ENCODE peak calls at places on chromosomes 5 and 9, in nine cellular contexts. One of them, this sample, is unnamed.

GRCh38 chr9:93660647-93661046 is 84.3 kb downstream of the PHF2 start:
- DNase-seq in H7: no peak
- DNase-seq in smooth muscle cell of the brain vasculature: no peak
- DNase-seq in NCI-H774: no peak
- DNase-seq in nephron progenitor cell: no peak
- DNase-seq in ACHN: no peak
- DNase-seq in stimulated activated CD8-positive, alpha-beta memory T cell treated with anti-CD3 and anti-CD28 coated beads, Interleukin-4, amount 100 ng/mL, for 24 hours: no peak
- DNase-seq in mesendoderm: no peak
- DNase-seq in NCI-H748 treated with DMSO at 0.1 percent for 48 hours: no peak
- DNase-seq in this sample: no peak

GRCh38 chr9:111914749-111915424 is 18.3 kb downstream of the UGCG start:
- DNase-seq in H7: no peak
- DNase-seq in mesendoderm: no peak
- DNase-seq in nephron progenitor cell: no peak
- DNase-seq in NCI-H774: no peak
- DNase-seq in smooth muscle cell of the brain vasculature: no peak
- DNase-seq in ACHN: peak
- DNase-seq in NCI-H748 treated with DMSO at 0.1 percent for 48 hours: peak
- DNase-seq in stimulated activated CD8-positive, alpha-beta memory T cell treated with anti-CD3 and anti-CD28 coated beads, Interleukin-4, amount 100 ng/mL, for 24 hours: no peak
- DNase-seq in this sample: no peak

GRCh38 chr5:150428106-150428876 is 15.6 kb upstream of the CD74 start:
- DNase-seq in smooth muscle cell of the brain vasculature: peak
- DNase-seq in H7: no peak
- DNase-seq in ACHN: no peak
- DNase-seq in stimulated activated CD8-positive, alpha-beta memory T cell treated with anti-CD3 and anti-CD28 coated beads, Interleukin-4, amount 100 ng/mL, for 24 hours: no peak
- DNase-seq in NCI-H774: no peak
- DNase-seq in NCI-H748 treated with DMSO at 0.1 percent for 48 hours: no peak
- DNase-seq in nephron progenitor cell: no peak
- DNase-seq in mesendoderm: no peak
- DNase-seq in this sample: no peak

GRCh38 chr9:77556396-77556795 is 91.7 kb downstream of the GNA14 start:
- DNase-seq in NCI-H774: no peak
- DNase-seq in ACHN: no peak
- DNase-seq in H7: no peak
- DNase-seq in nephron progenitor cell: no peak
- DNase-seq in smooth muscle cell of the brain vasculature: no peak
- DNase-seq in NCI-H748 treated with DMSO at 0.1 percent for 48 hours: no peak
- DNase-seq in mesendoderm: no peak
- DNase-seq in stimulated activated CD8-positive, alpha-beta memory T cell treated with anti-CD3 and anti-CD28 coated beads, Interleukin-4, amount 100 ng/mL, for 24 hours: no peak
- DNase-seq in this sample: no peak

GRCh38 chr5:83726912-83727311 is 6.3 kb upstream of the HAPLN1 start:
- DNase-seq in nephron progenitor cell: no peak
- DNase-seq in NCI-H748 treated with DMSO at 0.1 percent for 48 hours: no peak
- DNase-seq in stimulated activated CD8-positive, alpha-beta memory T cell treated with anti-CD3 and anti-CD28 coated beads, Interleukin-4, amount 100 ng/mL, for 24 hours: no peak
- DNase-seq in NCI-H774: no peak
- DNase-seq in ACHN: peak
- DNase-seq in H7: no peak
- DNase-seq in smooth muscle cell of the brain vasculature: no peak
- DNase-seq in mesendoderm: no peak
- DNase-seq in this sample: no peak

GRCh38 chr5:72510610-72511121 is 3.5 kb upstream of the ZNF366 start:
- DNase-seq in smooth muscle cell of the brain vasculature: no peak
- DNase-seq in stimulated activated CD8-positive, alpha-beta memory T cell treated with anti-CD3 and anti-CD28 coated beads, Interleukin-4, amount 100 ng/mL, for 24 hours: no peak
- DNase-seq in mesendoderm: no peak
- DNase-seq in NCI-H774: no peak
- DNase-seq in ACHN: no peak
- DNase-seq in nephron progenitor cell: no peak
- DNase-seq in NCI-H748 treated with DMSO at 0.1 percent for 48 hours: no peak
- DNase-seq in H7: no peak
- DNase-seq in this sample: no peak

GRCh38 chr5:65801332-65801731 is 79.3 kb downstream of the NLN start:
- DNase-seq in ACHN: no peak
- DNase-seq in mesendoderm: peak
- DNase-seq in NCI-H774: peak
- DNase-seq in smooth muscle cell of the brain vasculature: no peak
- DNase-seq in nephron progenitor cell: no peak
- DNase-seq in NCI-H748 treated with DMSO at 0.1 percent for 48 hours: no peak
- DNase-seq in H7: peak
- DNase-seq in stimulated activated CD8-positive, alpha-beta memory T cell treated with anti-CD3 and anti-CD28 coated beads, Interleukin-4, amount 100 ng/mL, for 24 hours: no peak
- DNase-seq in this sample: no peak

GRCh38 chr9:115672477-115673316 is 480.9 kb upstream of the PAPPA start:
- DNase-seq in ACHN: peak
- DNase-seq in H7: no peak
- DNase-seq in NCI-H774: no peak
- DNase-seq in stimulated activated CD8-positive, alpha-beta memory T cell treated with anti-CD3 and anti-CD28 coated beads, Interleukin-4, amount 100 ng/mL, for 24 hours: no peak
- DNase-seq in NCI-H748 treated with DMSO at 0.1 percent for 48 hours: no peak
- DNase-seq in smooth muscle cell of the brain vasculature: peak
- DNase-seq in mesendoderm: peak
- DNase-seq in nephron progenitor cell: peak
- DNase-seq in this sample: no peak